ENCODE peak calls at places on chromosomes 4 and X, in ten cellular contexts. W, I, R, P, C, Q, L, J, F and H are unnamed samples.

GRCh38 chr4:40963912-40964478 is 214.2 kb downstream of the NSUN7 start:
- DNase-seq in J (no peak), I (no peak), P (no peak), L (no peak), F (no peak), Q (peak; percentile 35), C (no peak), W (no peak), R (no peak), H (no peak)

GRCh38 chr4:61194601-61195000 is 5.5 kb upstream of the ADGRL3 start:
- DNase-seq in Q (no peak), I (no peak), C (no peak), R (no peak), J (no peak), W (no peak), L (no peak), F (no peak), P (no peak), H (no peak)

GRCh38 chr4:31078661-31079060 is 358.5 kb downstream of the PCDH7 start:
- DNase-seq in R (no peak), W (no peak), L (no peak), C (no peak), F (no peak), I (no peak), P (no peak), Q (no peak), J (no peak), H (no peak)

GRCh38 chr4:3227878-3228675 is 20.9 kb upstream of the MSANTD1 start:
- DNase-seq in C (no peak), R (peak; percentile 34), P (no peak), Q (peak; percentile 47), W (no peak), L (no peak), J (no peak), I (no peak), F (no peak), H (no peak)

GRCh38 chr4:135277116-135277979 is 1075.8 kb upstream of the PABPC4L start:
- DNase-seq in R (no peak), Q (no peak), W (no peak), C (no peak), F (no peak), L (no peak), I (no peak), P (no peak), J (peak; percentile 2), H (no peak)

GRCh38 chrX:71118032-71118984 is at the start of gene MED12:
- DNase-seq in J (peak; percentile 76), W (peak; percentile 88), F (peak; percentile 86), C (peak; percentile 72), I (peak; percentile 76), R (peak; percentile 88), Q (peak; percentile 90), L (peak; percentile 52), P (peak; percentile 64), H (peak; percentile 87)

GRCh38 chr4:81786063-81786763 is 314.5 kb upstream of the RASGEF1B start:
- DNase-seq in L (no peak), I (peak; percentile 43), P (no peak), C (no peak), R (no peak), Q (peak; percentile 2), W (no peak), F (no peak), J (no peak), H (peak; percentile 56)

GRCh38 chrX:331145-331771 is 12.7 kb upstream of the GTPBP6 start:
- DNase-seq in I (no peak), C (no peak), W (peak; percentile 56), L (no peak), J (peak; percentile 35), Q (peak; percentile 78), F (peak; percentile 40), P (no peak), R (peak; percentile 48), H (peak; percentile 83)

GRCh38 chr4:184148871-184149637 is 68.6 kb downstream of the ENPP6 start:
- DNase-seq in F (no peak), C (no peak), L (no peak), P (no peak), Q (no peak), J (no peak), R (no peak), I (no peak), W (no peak), H (no peak)

GRCh38 chr4:127686656-127687055 is 43.5 kb upstream of the SLC25A31 start:
- DNase-seq in C (no peak), J (peak; percentile 19), Q (peak; percentile 36), F (no peak), L (no peak), W (no peak), P (no peak), I (no peak), R (no peak), H (no peak)

GRCh38 chr4:114383721-114384120 is 214.9 kb upstream of the UGT8 start:
- DNase-seq in I (no peak), L (peak; percentile 80), P (no peak), R (no peak), C (no peak), J (peak; percentile 78), W (no peak), Q (peak; percentile 95), F (no peak), H (peak; percentile 70)

GRCh38 chrX:69538321-69538876 is 34.3 kb downstream of the NALF2 start:
- DNase-seq in I (peak; percentile 22), C (peak; percentile 78), L (peak; percentile 16), Q (peak; percentile 61), F (peak; percentile 86), R (peak; percentile 71), P (peak; percentile 15), W (peak; percentile 37), J (peak; percentile 38), H (peak; percentile 71)

GRCh38 chrX:14753436-14753835 is 119.4 kb downstream of the FANCB start:
- DNase-seq in I (no peak), C (no peak), R (no peak), J (no peak), P (no peak), L (no peak), F (no peak), Q (no peak), W (no peak), H (no peak)